ENCODE peak calls at places on chromosome 21, in five cellular contexts. U, X, Z, N and R are unnamed samples. For H3K4me1, the result is how much of the 10 kb centered on the place peaks cover.

GRCh38 chr21:33844104-33844889 is 71.3 kb downstream of the ATP5PO start:
- DNase-seq in U (no peak), X (no peak), Z (peak), N (no peak), R (no peak)

GRCh38 chr21:37780991-37781983 is 135.0 kb downstream of the KCNJ6 start:
- DNase-seq in U (no peak), X (no peak), Z (no peak), N (no peak), R (no peak)

GRCh38 chr21:36699546-36700294 is 805 bp downstream of the SIM2 start:
- DNase-seq in U (no peak), X (no peak), Z (no peak), N (no peak), R (peak)

GRCh38 chr21:31343680-31344480 is at the start of gene TIAM1:
- DNase-seq in U (peak), X (peak), Z (no peak), N (peak), R (peak)

GRCh38 chr21:34797926-34798595 is 129.3 kb downstream of the CLIC6 start:
- DNase-seq in U (no peak), X (no peak), Z (no peak), N (no peak), R (no peak)

GRCh38 chr21:36629061-36629460 is 69.9 kb upstream of the SIM2 start:
- DNase-seq in U (no peak), X (no peak), Z (no peak), N (no peak), R (no peak)

GRCh38 chr21:35377505-35378090 is 328.5 kb upstream of the RUNX1 start:
- DNase-seq in U (no peak), X (no peak), Z (no peak), N (no peak), R (no peak)

GRCh38 chr21:15445327-15445726 is 284.5 kb upstream of the USP25 start:
- DNase-seq in U (no peak), X (no peak), Z (no peak), N (no peak), R (no peak)

GRCh38 chr21:38664315-38664714 is 141.4 kb upstream of the ETS2 start:
- DNase-seq in U (no peak), X (no peak), Z (no peak), N (no peak), R (no peak)

GRCh38 chr21:27802816-27803475 is 836.1 kb upstream of the ADAMTS5 start:
- DNase-seq in U (peak), X (peak), Z (peak), N (no peak), R (no peak)

GRCh38 chr21:36229181-36229580 is 72.6 kb downstream of the DOP1B start:
- DNase-seq in U (no peak), X (no peak), Z (no peak), N (no peak), R (no peak)

GRCh38 chr21:31161157-31161556 is 122.9 kb upstream of the KRTAP19-8 start:
- DNase-seq in U (peak), X (peak), Z (no peak), N (no peak), R (no peak)

GRCh38 chr21:23968722-23969647 is 1638.3 kb downstream of the MRPL39 start:
- DNase-seq in U (peak), X (peak), Z (no peak), N (no peak), R (no peak)

GRCh38 chr21:33940846-33941245 is 25.2 kb upstream of the ATP5PO start:
- DNase-seq in U (peak), X (no peak), Z (no peak), N (no peak), R (no peak)

GRCh38 chr21:32468567-32469175 is 56.2 kb downstream of the EVA1C start:
- DNase-seq in U (no peak), X (no peak), Z (no peak), N (no peak), R (peak)

GRCh38 chr21:36246080-36246631 is 73.8 kb upstream of the MORC3 start:
- DNase-seq in U (no peak), X (no peak), Z (no peak), N (no peak), R (no peak)

GRCh38 chr21:43663033-43663432 is 3.7 kb downstream of the RRP1B start:
- DNase-seq in U (no peak), X (no peak), Z (no peak), N (no peak), R (no peak)

GRCh38 chr21:43600642-43601397 is 58.5 kb downstream of the HSF2BP start:
- DNase-seq in U (peak), X (no peak), Z (no peak), N (no peak), R (no peak)

GRCh38 chr21:38175321-38175720 is 81.5 kb upstream of the KCNJ15 start:
- DNase-seq in U (no peak), X (no peak), Z (no peak), N (no peak), R (no peak)

GRCh38 chr21:31117046-31117916 is 79.0 kb upstream of the KRTAP19-8 start:
- DNase-seq in U (peak), X (no peak), Z (no peak), N (no peak), R (no peak)

GRCh38 chr21:21690068-21690665 is 692.0 kb downstream of the NCAM2 start:
- DNase-seq in U (no peak), X (no peak), Z (no peak), N (no peak), R (no peak)

DNA sequence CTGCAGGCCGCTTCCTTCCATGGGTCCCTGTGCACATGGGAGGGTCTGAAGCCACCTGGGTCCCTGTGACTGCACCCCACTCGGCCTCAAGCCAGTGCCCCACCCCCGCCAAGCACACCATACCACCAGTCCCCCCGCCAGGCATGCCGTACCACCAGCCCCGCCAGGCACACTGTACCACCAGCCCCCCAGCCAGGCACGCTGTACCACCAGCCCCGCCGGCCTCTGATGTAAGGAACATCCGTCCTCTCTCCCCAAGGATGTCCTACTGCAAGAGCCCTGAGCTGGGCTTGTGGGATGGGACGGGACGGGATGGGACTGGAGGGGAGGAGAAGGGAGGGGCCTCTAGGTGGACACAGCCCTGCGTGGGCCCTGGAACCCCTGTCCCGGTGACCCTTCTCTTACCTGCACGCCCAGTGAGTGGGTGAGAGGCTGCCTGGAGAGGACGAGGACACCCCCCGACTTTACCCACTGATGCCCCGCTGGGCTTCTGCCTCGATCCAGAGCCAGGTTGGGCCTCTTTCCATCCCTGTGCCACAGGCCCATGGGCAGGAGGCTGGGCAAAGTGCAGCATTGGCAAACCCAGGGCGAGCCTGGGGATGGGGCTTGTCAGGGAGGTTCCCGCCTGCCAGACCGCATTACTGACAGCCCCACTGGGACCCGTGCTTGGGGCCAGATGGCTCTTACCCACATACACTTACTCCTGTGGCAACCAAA is 40.8 kb upstream of the COL6A1 start:
- DNase-seq in U (no peak), X (no peak), Z (no peak), N (no peak), R (no peak)
- H3K4me1 ChIP-seq in U (under half), X (under half), Z (under half), N (under half), R (under half)

GRCh38 chr21:16978309-16978895 is 534.4 kb upstream of the CXADR start:
- DNase-seq in U (no peak), X (no peak), Z (no peak), N (no peak), R (no peak)

GRCh38 chr21:16979574-16979973 is 533.3 kb upstream of the CXADR start:
- DNase-seq in U (no peak), X (no peak), Z (no peak), N (no peak), R (no peak)

DNA sequence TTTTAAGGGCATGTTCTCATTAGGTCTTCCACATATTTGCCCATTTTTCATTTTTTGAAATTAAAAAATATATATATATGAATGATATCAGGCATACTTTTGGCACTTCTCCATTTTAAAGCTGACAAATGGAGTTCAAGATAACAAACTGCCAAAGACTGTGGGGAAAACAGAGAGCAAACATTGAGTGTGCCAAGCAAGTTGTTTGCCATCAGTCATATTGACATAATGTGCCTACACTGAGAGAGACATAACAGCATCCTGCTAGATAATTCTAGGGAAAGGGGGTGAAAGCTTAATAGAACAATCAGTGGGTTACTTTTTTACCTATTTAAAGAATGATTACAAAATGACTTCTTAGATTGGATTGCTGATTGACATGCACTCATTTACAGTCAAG is 529.4 kb upstream of the CXADR start:
- DNase-seq in U (no peak), X (no peak), Z (no peak), N (no peak), R (no peak)
- H3K4me3 ChIP-seq in U (no peak), X (no peak), Z (no peak), N (no peak), R (no peak)

GRCh38 chr21:41322496-41323382 is 6.1 kb downstream of the FAM3B start:
- DNase-seq in U (no peak), X (no peak), Z (no peak), N (no peak), R (peak)
- TF ChIP-seq CTCF in U (no peak), X (no peak), Z (no peak), N (no peak), R (no peak)

GRCh38 chr21:41755258-41755933 is 11.5 kb downstream of the RIPK4 start:
- DNase-seq in U (no peak), X (no peak), Z (no peak), N (no peak), R (no peak)
- H3K4me1 ChIP-seq in U (under half), X (under half), Z (under half), N (under half), R (under half)

DNA sequence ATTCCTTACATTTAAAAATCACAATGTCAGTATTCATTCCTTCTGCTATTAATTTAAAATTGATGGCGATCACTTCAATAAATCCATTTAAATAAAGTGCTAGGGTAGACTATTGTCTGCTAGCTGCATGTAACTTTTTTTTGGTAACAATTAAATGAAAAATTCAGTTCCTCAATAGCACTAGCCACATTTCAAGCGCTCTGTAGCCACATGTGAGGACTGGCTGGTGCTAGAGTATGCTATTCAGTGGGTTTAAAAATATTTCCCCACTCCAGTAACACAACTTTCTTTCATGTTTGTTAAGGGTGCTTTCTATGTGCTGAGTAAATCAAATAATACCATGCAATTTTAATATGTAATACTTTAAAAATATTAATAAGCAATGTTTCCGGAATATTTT is 108.2 kb downstream of the LTN1 start:
- DNase-seq in U (peak), X (no peak), Z (no peak), N (no peak), R (no peak)
- H3K4me3 ChIP-seq in U (peak), X (peak), Z (peak), N (peak), R (peak)

GRCh38 chr21:42553435-42553834 is 39.8 kb downstream of the SLC37A1 start:
- DNase-seq in U (no peak), X (no peak), Z (no peak), N (no peak), R (no peak)
- TF ChIP-seq CTCF in U (no peak), X (no peak), Z (no peak), N (no peak), R (no peak)